ENCODE peak calls at places on chromosomes 7 and 10, in eight cellular contexts. A is ACHN, P is progenitor cell of endocrine pancreas, I is memory B cell, F is NCI-H510A, C is posterior vena cava, Y is GM12891, E is T-helper 17 cell. W is an unnamed sample.
A peak's percentile ranks its signal among the peaks of the same experiment; 100 is the strongest.

GRCh38 chr7:87833130-87833529 is 43.0 kb downstream of the SLC25A40 start:
- DNase-seq in A (no peak), P (no peak), I (no peak), F (no peak), C (no peak), Y (no peak), E (no peak), W (no peak)

GRCh38 chr7:129832282-129832681 is 120.5 kb downstream of the UBE2H start:
- DNase-seq in A (no peak), P (no peak), I (no peak), F (no peak), C (no peak), Y (no peak), E (no peak), W (no peak)

GRCh38 chr7:14745076-14745475 is 157.5 kb downstream of the DGKB start:
- DNase-seq in A (no peak), P (no peak), I (no peak), F (no peak), C (no peak), Y (no peak), E (no peak), W (no peak)

GRCh38 chr10:124743188-124744046 is 761 bp downstream of the FAM53B start:
- DNase-seq in A (peak; percentile 40), P (no peak), I (no peak), F (no peak), C (no peak), Y (no peak), E (no peak), W (no peak)

GRCh38 chr7:51455948-51456347 is 139.3 kb upstream of the COBL start:
- DNase-seq in A (no peak), P (no peak), I (no peak), F (peak; percentile 79), C (no peak), Y (no peak), E (no peak), W (no peak)

GRCh38 chr7:110948280-110948679 is 142.6 kb upstream of the LRRN3 start:
- DNase-seq in A (no peak), P (no peak), I (no peak), F (no peak), C (no peak), Y (no peak), E (no peak), W (no peak)

GRCh38 chr7:118186491-118186890 is 2.5 kb downstream of the LSM8 start:
- DNase-seq in A (no peak), P (no peak), I (no peak), F (no peak), C (no peak), Y (no peak), E (no peak), W (no peak)

GRCh38 chr10:132746801-132747625 is 38.9 kb downstream of the NKX6-2 start:
- DNase-seq in A (no peak), P (no peak), I (no peak), F (no peak), C (no peak), Y (no peak), E (no peak), W (no peak)

GRCh38 chr7:157339777-157340677 is 3.2 kb downstream of the DNAJB6 start:
- DNase-seq in A (peak; percentile 82), P (peak; percentile 49), I (peak; percentile 69), F (peak; percentile 27), C (peak; percentile 85), Y (no peak), E (peak; percentile 31), W (peak; percentile 73)

GRCh38 chr7:32047075-32047474 is 23.1 kb downstream of the PDE1C start:
- DNase-seq in A (no peak), P (no peak), I (no peak), F (no peak), C (no peak), Y (no peak), E (no peak), W (no peak)

GRCh38 chr10:22230331-22230833 is 12.6 kb upstream of the EBLN1 start:
- DNase-seq in A (peak; percentile 35), P (no peak), I (peak; percentile 15), F (peak; percentile 7), C (no peak), Y (peak; percentile 13), E (no peak), W (peak; percentile 20)

GRCh38 chr10:50216894-50217293 is 34.4 kb downstream of the ASAH2 start:
- DNase-seq in A (no peak), P (no peak), I (no peak), F (peak; percentile 1), C (no peak), Y (no peak), E (no peak), W (no peak)

GRCh38 chr10:23918090-23918704 is 290.7 kb upstream of the KIAA1217 start:
- DNase-seq in A (no peak), P (no peak), I (no peak), F (no peak), C (no peak), Y (no peak), E (no peak), W (no peak)

GRCh38 chr7:16712916-16713315 is 40.6 kb upstream of the TSPAN13 start:
- DNase-seq in A (peak; percentile 96), P (no peak), I (no peak), F (no peak), C (no peak), Y (no peak), E (no peak), W (no peak)

GRCh38 chr7:129149546-129149945 is 5.0 kb downstream of the TSPAN33 start:
- DNase-seq in A (no peak), P (no peak), I (no peak), F (no peak), C (no peak), Y (no peak), E (no peak), W (no peak)

W was measured in GM10248.